ENCODE peak calls at places on chromosomes 11 and 22, in five cellular contexts. F is NCI-H1436 treated with DMSO at 0.1 percent for 48 hours, P is Right ventricle myocardium superior, X is T follicular helper cell, K is HTR-8/SVneo. L is an unnamed sample.

GRCh38 chr11:102874842-102875241 is at the start of gene MMP12:
- DNase-seq in X (no peak), F (no peak), P (no peak), K (no peak), L (no peak)

GRCh38 chr11:117334896-117335295 is 7.2 kb downstream of the CEP164 start:
- DNase-seq in P (no peak), K (no peak), F (no peak), X (no peak), L (no peak)

GRCh38 chr22:25402501-25403283 is 161.8 kb upstream of the GRK3 start:
- DNase-seq in F (no peak), K (no peak), P (no peak), X (no peak), L (no peak)

GRCh38 chr11:11992813-11993212 is 15.6 kb downstream of the DKK3 start:
- DNase-seq in P (no peak), K (no peak), F (no peak), X (no peak), L (no peak)

GRCh38 chr11:6249822-6250555 is 9.6 kb upstream of the CCKBR start:
- DNase-seq in K (peak; percentile 31), X (no peak), P (peak; percentile 84), F (no peak), L (no peak)

GRCh38 chr11:6737872-6738466 is 33.8 kb downstream of the OR2AG2 start:
- DNase-seq in X (peak; percentile 51), F (no peak), K (peak; percentile 38), P (no peak), L (peak; percentile 53)

GRCh38 chr11:60155928-60156327 is 27.0 kb downstream of the MS4A6A start:
- DNase-seq in X (no peak), P (no peak), F (no peak), K (no peak), L (no peak)

GRCh38 chr11:19209617-19210016 is 7.8 kb upstream of the CSRP3 start:
- DNase-seq in X (no peak), P (no peak), F (no peak), K (no peak), L (no peak)

GRCh38 chr11:29446132-29446531 is 570.7 kb downstream of the KCNA4 start:
- DNase-seq in X (no peak), P (no peak), K (no peak), F (no peak), L (no peak)

GRCh38 chr11:47861762-47862161 is 13.6 kb upstream of the NUP160 start:
- DNase-seq in X (no peak), F (no peak), K (no peak), P (no peak), L (no peak)

GRCh38 chr22:47602732-47603131 is 840.3 kb downstream of the TBC1D22A start:
- DNase-seq in X (no peak), P (no peak), K (no peak), F (no peak), L (no peak)

GRCh38 chr11:27161071-27161470 is 120.5 kb downstream of the BBOX1 start:
- DNase-seq in X (no peak), F (no peak), P (no peak), K (no peak), L (no peak)

GRCh38 chr11:78228467-78228866 is 39.7 kb downstream of the USP35 start:
- DNase-seq in K (peak; percentile 74), P (no peak), X (no peak), F (peak; percentile 10), L (no peak)

GRCh38 chr11:120778692-120779490 is 245.0 kb upstream of the TBCEL start:
- DNase-seq in P (no peak), X (no peak), F (no peak), K (no peak), L (no peak)

GRCh38 chr11:75633409-75634011 is 35.3 kb downstream of the MAP6 start:
- DNase-seq in X (no peak), K (no peak), P (no peak), F (no peak), L (no peak)

GRCh38 chr11:36059660-36060059 is 115.8 kb downstream of the LDLRAD3 start:
- DNase-seq in F (no peak), K (no peak), X (no peak), P (no peak), L (no peak)

GRCh38 chr11:88507771-88508557 is 170.4 kb upstream of the CTSC start:
- DNase-seq in F (no peak), P (no peak), X (no peak), K (no peak), L (no peak)

GRCh38 chr11:9459573-9460321 is 1.1 kb upstream of the ZNF143 start:
- DNase-seq in P (peak; percentile 67), F (no peak), X (no peak), K (no peak), L (peak; percentile 9)

GRCh38 chr11:289145-289705 is 299 bp downstream of the PGGHG start:
- DNase-seq in K (no peak), X (no peak), F (no peak), P (no peak), L (no peak)

GRCh38 chr11:61691378-61692156 is 11.4 kb downstream of the DAGLA start:
- DNase-seq in K (no peak), X (no peak), F (no peak), P (no peak), L (no peak)

GRCh38 chr11:128045094-128045725 is 542.1 kb downstream of the ETS1 start:
- DNase-seq in K (no peak), F (no peak), P (no peak), X (no peak), L (no peak)